ENCODE peak calls at places on chromosome 18, in five cellular contexts. One of them, this sample, is unnamed.

GRCh38 chr18:22467760-22468553 is 50.2 kb upstream of the CTAGE1 start:
- DNase-seq in GM12878: no peak
- DNase-seq in K562: peak
- DNase-seq in HepG2: no peak
- DNase-seq in SK-N-SH: no peak
- DNase-seq in this sample: peak

GRCh38 chr18:36465970-36466369 is 168.5 kb downstream of the FHOD3 start:
- DNase-seq in SK-N-SH: no peak
- DNase-seq in K562: no peak
- DNase-seq in GM12878: no peak
- DNase-seq in HepG2: no peak
- DNase-seq in this sample: no peak

GRCh38 chr18:10682368-10682714 is 156.5 kb downstream of the NAPG start:
- DNase-seq in SK-N-SH: no peak
- DNase-seq in K562: peak
- DNase-seq in HepG2: no peak
- DNase-seq in GM12878: no peak
- DNase-seq in this sample: no peak

GRCh38 chr18:41939326-41939725 is 15.7 kb upstream of the PIK3C3 start:
- DNase-seq in K562: no peak
- DNase-seq in GM12878: no peak
- DNase-seq in HepG2: no peak
- DNase-seq in SK-N-SH: no peak
- DNase-seq in this sample: no peak

GRCh38 chr18:57900906-57901305 is 97.8 kb upstream of the ATP8B1 start:
- DNase-seq in HepG2: no peak
- DNase-seq in SK-N-SH: no peak
- DNase-seq in K562: no peak
- DNase-seq in GM12878: no peak
- DNase-seq in this sample: no peak

GRCh38 chr18:75607701-75608100 is 180.2 kb upstream of the SMIM21 start:
- DNase-seq in HepG2: no peak
- DNase-seq in K562: no peak
- DNase-seq in SK-N-SH: no peak
- DNase-seq in GM12878: no peak
- DNase-seq in this sample: no peak

GRCh38 chr18:70072678-70073077 is 125.0 kb upstream of the CD226 start:
- DNase-seq in HepG2: peak
- DNase-seq in GM12878: no peak
- DNase-seq in K562: no peak
- DNase-seq in SK-N-SH: no peak
- DNase-seq in this sample: no peak

GRCh38 chr18:22983175-22983574 is 50.0 kb downstream of the RBBP8 start:
- DNase-seq in K562: peak
- DNase-seq in SK-N-SH: peak
- DNase-seq in GM12878: no peak
- DNase-seq in HepG2: peak
- DNase-seq in this sample: peak

GRCh38 chr18:48550101-48550729 is 11.4 kb downstream of the CTIF start:
- DNase-seq in K562: no peak
- DNase-seq in SK-N-SH: no peak
- DNase-seq in HepG2: no peak
- DNase-seq in GM12878: no peak
- DNase-seq in this sample: no peak

GRCh38 chr18:56083097-56083865 is 495.3 kb upstream of the TCF4 start:
- DNase-seq in HepG2: no peak
- DNase-seq in GM12878: no peak
- DNase-seq in SK-N-SH: peak
- DNase-seq in K562: no peak
- DNase-seq in this sample: no peak
- TF ChIP-seq ZBTB33 in HepG2: no peak
- TF ChIP-seq ZBTB33 in GM12878: no peak
- TF ChIP-seq ZBTB33 in SK-N-SH: no peak
- TF ChIP-seq ZBTB33 in K562: no peak
- TF ChIP-seq ZBTB33 in this sample: no peak

DNA sequence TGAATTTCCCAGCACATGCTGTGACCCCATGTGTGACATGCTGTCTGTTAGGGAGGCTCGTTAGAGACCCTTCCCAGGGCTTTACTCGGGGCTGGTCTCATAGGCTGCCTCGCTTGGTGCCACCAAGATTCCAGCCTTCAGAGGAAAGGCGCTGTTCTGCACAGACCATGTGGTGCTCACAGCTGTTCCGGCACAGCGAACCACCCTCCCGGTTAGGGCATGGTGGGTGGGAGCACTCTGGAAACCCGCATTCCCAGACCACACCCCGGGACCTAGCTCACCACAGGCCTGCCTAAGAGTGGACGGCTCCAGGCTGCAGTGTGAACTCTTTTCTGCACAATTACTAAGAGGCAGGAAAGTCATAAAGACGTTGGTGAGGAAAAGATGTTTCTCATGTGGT is 112.0 kb downstream of the MBP start:
- DNase-seq in GM12878: no peak
- DNase-seq in K562: no peak
- DNase-seq in SK-N-SH: no peak
- DNase-seq in HepG2: no peak
- DNase-seq in this sample: no peak
- TF ChIP-seq ZBTB33 in GM12878: no peak
- TF ChIP-seq ZBTB33 in K562: no peak
- TF ChIP-seq ZBTB33 in SK-N-SH: no peak
- TF ChIP-seq ZBTB33 in HepG2: no peak
- TF ChIP-seq ZBTB33 in this sample: no peak

DNA sequence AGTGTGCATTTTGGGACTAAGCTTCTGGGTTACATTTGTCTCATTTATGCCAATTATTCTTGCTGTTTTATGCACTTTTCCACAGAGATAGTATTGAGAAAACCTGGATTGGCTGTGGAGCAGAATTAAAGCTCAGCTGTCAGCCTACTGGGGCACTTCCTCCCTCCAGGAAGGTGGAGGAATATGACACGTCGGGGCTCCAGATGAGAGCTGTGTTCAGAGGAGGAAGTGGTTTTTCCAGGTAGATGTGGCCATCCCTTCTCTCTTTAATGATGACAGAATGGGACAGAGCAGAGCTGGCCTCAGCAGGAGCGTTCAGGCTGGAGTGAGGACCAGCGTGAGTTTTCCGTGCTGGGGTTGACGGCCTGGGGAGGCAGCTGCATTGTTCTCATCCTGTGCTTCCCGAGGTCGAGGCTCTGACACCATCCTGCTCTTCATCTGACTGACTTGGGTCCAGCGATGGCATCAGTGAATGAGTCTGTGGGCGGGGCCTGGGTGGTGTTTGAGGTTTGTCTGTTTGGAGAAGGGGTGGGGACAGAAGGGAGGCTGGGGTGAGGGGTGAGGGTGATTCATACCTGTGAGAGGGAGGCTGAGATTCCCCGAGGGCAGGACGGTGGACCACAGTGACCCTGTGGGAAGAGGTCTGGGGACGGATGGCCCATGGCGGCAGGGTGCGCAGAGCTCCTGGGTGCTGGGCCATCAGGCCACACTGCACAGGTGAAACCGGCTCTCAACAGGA is 207.0 kb downstream of the LDLRAD4 start:
- DNase-seq in GM12878: no peak
- DNase-seq in HepG2: no peak
- DNase-seq in K562: no peak
- DNase-seq in SK-N-SH: no peak
- DNase-seq in this sample: no peak
- TF ChIP-seq ZBTB33 in GM12878: no peak
- TF ChIP-seq ZBTB33 in HepG2: no peak
- TF ChIP-seq ZBTB33 in K562: no peak
- TF ChIP-seq ZBTB33 in SK-N-SH: no peak
- TF ChIP-seq ZBTB33 in this sample: no peak

DNA sequence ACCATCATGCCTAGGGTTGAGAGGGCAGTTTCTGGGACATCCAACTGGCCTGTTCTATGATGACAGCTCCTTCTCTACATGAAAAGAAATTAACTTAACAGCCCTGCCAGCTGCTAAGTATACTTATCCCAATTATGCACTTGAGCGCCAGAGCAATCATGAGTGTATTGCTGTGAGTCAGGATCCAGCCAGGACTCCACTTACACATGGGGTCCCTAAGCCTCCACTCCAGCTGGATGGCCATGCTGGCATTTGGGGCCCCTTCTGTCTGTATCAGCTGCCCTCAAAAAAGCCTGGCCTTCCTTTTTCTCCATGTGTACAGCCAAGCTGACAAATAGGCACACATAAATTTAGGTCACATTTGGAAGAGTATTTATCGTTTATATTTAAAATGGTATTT is 481.9 kb downstream of the TMX3 start:
- DNase-seq in K562: no peak
- DNase-seq in GM12878: no peak
- DNase-seq in HepG2: no peak
- DNase-seq in SK-N-SH: no peak
- DNase-seq in this sample: no peak
- TF ChIP-seq ZBTB33 in K562: no peak
- TF ChIP-seq ZBTB33 in GM12878: no peak
- TF ChIP-seq ZBTB33 in HepG2: no peak
- TF ChIP-seq ZBTB33 in SK-N-SH: no peak
- TF ChIP-seq ZBTB33 in this sample: no peak

GRCh38 chr18:62897153-62897552 is 181.8 kb downstream of the PHLPP1 start:
- DNase-seq in SK-N-SH: no peak
- DNase-seq in HepG2: no peak
- DNase-seq in GM12878: no peak
- DNase-seq in K562: no peak
- DNase-seq in this sample: no peak

GRCh38 chr18:62894681-62895390 is 179.5 kb downstream of the PHLPP1 start:
- DNase-seq in HepG2: no peak
- DNase-seq in GM12878: no peak
- DNase-seq in K562: no peak
- DNase-seq in SK-N-SH: no peak
- DNase-seq in this sample: no peak

GRCh38 chr18:62899534-62899933 is 184.2 kb downstream of the PHLPP1 start:
- DNase-seq in HepG2: no peak
- DNase-seq in GM12878: no peak
- DNase-seq in K562: no peak
- DNase-seq in SK-N-SH: no peak
- DNase-seq in this sample: no peak

GRCh38 chr18:62900132-62900883 is 185.0 kb downstream of the PHLPP1 start:
- DNase-seq in K562: no peak
- DNase-seq in SK-N-SH: no peak
- DNase-seq in GM12878: no peak
- DNase-seq in HepG2: no peak
- DNase-seq in this sample: no peak

DNA sequence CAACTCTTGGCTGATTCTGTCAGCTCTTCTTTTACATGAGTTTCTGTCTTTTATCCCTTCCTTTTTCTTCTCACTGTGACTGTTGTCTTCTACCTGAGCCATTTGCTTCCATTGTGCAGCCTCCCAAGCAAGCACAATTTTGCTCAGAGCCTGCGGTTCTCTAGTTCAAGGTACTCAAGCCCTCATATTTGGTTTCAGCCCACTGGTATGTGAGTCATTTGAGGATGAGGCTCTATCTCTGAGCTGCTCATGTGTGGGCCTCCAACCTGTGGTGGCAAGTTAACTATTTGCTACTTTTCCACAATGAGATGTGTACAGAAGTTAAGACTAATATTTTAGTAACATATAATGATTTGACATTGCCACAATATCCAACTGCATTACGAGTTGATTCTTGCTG is 183.0 kb downstream of the PHLPP1 start:
- DNase-seq in SK-N-SH: no peak
- DNase-seq in GM12878: peak
- DNase-seq in K562: no peak
- DNase-seq in HepG2: peak
- DNase-seq in this sample: no peak
- TF ChIP-seq ZBTB33 in SK-N-SH: no peak
- TF ChIP-seq ZBTB33 in GM12878: no peak
- TF ChIP-seq ZBTB33 in K562: no peak
- TF ChIP-seq ZBTB33 in HepG2: no peak
- TF ChIP-seq ZBTB33 in this sample: no peak

GRCh38 chr18:63366270-63366990 is 576 bp downstream of the KDSR start:
- DNase-seq in GM12878: no peak
- DNase-seq in HepG2: peak
- DNase-seq in SK-N-SH: peak
- DNase-seq in K562: peak
- DNase-seq in this sample: peak
- TF ChIP-seq ZBTB33 in GM12878: no peak
- TF ChIP-seq ZBTB33 in HepG2: no peak
- TF ChIP-seq ZBTB33 in SK-N-SH: no peak
- TF ChIP-seq ZBTB33 in K562: no peak
- TF ChIP-seq ZBTB33 in this sample: no peak

DNA sequence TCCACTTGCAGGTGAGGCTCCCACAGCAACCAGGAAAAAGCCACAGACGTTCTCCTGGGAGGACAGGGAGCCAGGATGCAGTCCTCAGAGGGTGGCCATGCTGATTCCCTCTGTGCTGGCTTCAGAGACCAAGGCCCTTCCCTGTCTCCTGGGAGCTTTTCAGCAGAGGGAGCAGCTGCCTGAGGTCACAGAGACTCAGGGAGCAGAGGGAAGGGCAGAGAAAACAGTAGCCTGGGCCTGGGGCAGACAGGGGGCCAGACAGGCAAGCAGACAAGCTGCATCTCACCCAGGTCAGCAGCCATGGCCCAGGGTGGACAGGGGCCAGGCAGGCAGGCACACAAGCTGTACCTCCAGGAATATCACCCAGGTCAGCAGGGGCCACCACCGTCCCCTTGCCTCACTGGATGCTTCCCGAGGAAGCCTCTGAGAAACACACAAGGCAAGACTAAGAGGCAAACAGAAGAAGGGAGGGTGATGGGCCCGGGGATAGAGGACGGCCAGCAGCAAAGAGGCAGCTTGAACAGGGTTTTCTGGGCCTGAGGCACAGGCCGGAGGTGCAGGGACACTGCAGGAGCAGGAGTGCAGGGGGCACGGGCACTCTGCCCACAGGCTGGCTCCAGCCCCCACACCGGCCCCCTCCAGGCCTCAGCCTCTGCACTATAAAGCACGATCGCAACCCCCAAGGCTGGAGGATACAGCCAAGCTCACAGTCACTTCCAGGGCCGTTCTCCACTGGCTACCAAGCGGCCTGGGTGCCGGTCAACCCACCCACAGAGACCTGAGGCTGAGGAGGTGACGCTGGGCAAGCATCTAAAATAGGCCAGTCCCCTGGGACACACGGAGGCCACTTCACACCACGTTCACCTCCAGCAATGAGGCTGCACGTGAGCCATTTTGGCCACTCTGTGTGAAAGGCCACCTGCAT is 6.1 kb downstream of the SLC66A2 start:
- DNase-seq in HepG2: no peak
- DNase-seq in K562: no peak
- DNase-seq in GM12878: no peak
- DNase-seq in SK-N-SH: no peak
- DNase-seq in this sample: no peak
- TF ChIP-seq ZBTB33 in HepG2: no peak
- TF ChIP-seq ZBTB33 in K562: no peak
- TF ChIP-seq ZBTB33 in GM12878: no peak
- TF ChIP-seq ZBTB33 in SK-N-SH: no peak
- TF ChIP-seq ZBTB33 in this sample: no peak